ENCODE peak calls at places on chromosome 12, in five cellular contexts. One of them, this sample, is unnamed.

GRCh38 chr12:27477049-27477448 is 30.5 kb downstream of the SMCO2 start:
- DNase-seq in choroid plexus epithelial cell: no peak
- DNase-seq in cardiac muscle cell: no peak
- DNase-seq in stomach: no peak
- DNase-seq in MM.1S: no peak
- DNase-seq in this sample: no peak

GRCh38 chr12:33588082-33588712 is 148.6 kb upstream of the SYT10 start:
- DNase-seq in MM.1S: peak
- DNase-seq in choroid plexus epithelial cell: peak
- DNase-seq in stomach: no peak
- DNase-seq in cardiac muscle cell: peak
- DNase-seq in this sample: peak

GRCh38 chr12:39127401-39127800 is 222.0 kb upstream of the CPNE8 start:
- DNase-seq in stomach: no peak
- DNase-seq in choroid plexus epithelial cell: no peak
- DNase-seq in cardiac muscle cell: peak
- DNase-seq in MM.1S: no peak
- DNase-seq in this sample: no peak

GRCh38 chr12:27615331-27615891 is 80.8 kb upstream of the REP15 start:
- DNase-seq in stomach: no peak
- DNase-seq in choroid plexus epithelial cell: no peak
- DNase-seq in MM.1S: no peak
- DNase-seq in cardiac muscle cell: peak
- DNase-seq in this sample: no peak

GRCh38 chr12:20950248-20950647 is 139.7 kb downstream of the SLCO1B3 start:
- DNase-seq in stomach: no peak
- DNase-seq in cardiac muscle cell: peak
- DNase-seq in MM.1S: peak
- DNase-seq in choroid plexus epithelial cell: peak
- DNase-seq in this sample: peak

GRCh38 chr12:124740691-124741137 is 123.0 kb downstream of the SCARB1 start:
- DNase-seq in MM.1S: no peak
- DNase-seq in stomach: peak
- DNase-seq in cardiac muscle cell: peak
- DNase-seq in choroid plexus epithelial cell: peak
- DNase-seq in this sample: peak

GRCh38 chr12:124925117-124925516 is 10.7 kb upstream of the UBC start:
- DNase-seq in MM.1S: no peak
- DNase-seq in cardiac muscle cell: no peak
- DNase-seq in choroid plexus epithelial cell: no peak
- DNase-seq in stomach: no peak
- DNase-seq in this sample: no peak

GRCh38 chr12:124640096-124640495 is 72.7 kb upstream of the NCOR2 start:
- DNase-seq in cardiac muscle cell: peak
- DNase-seq in choroid plexus epithelial cell: no peak
- DNase-seq in stomach: no peak
- DNase-seq in MM.1S: no peak
- DNase-seq in this sample: no peak

GRCh38 chr12:25796523-25797000 is 161.9 kb upstream of the RASSF8 start:
- DNase-seq in cardiac muscle cell: peak
- DNase-seq in choroid plexus epithelial cell: peak
- DNase-seq in MM.1S: peak
- DNase-seq in stomach: no peak
- DNase-seq in this sample: no peak

GRCh38 chr12:122403115-122403770 is 19.2 kb downstream of the CLIP1 start:
- DNase-seq in MM.1S: peak
- DNase-seq in choroid plexus epithelial cell: no peak
- DNase-seq in stomach: no peak
- DNase-seq in cardiac muscle cell: no peak
- DNase-seq in this sample: peak

GRCh38 chr12:66624806-66625205 is 54.1 kb downstream of the GRIP1 start:
- DNase-seq in stomach: no peak
- DNase-seq in choroid plexus epithelial cell: no peak
- DNase-seq in MM.1S: no peak
- DNase-seq in cardiac muscle cell: no peak
- DNase-seq in this sample: peak

GRCh38 chr12:89160716-89161123 is 191.6 kb downstream of the DUSP6 start:
- DNase-seq in choroid plexus epithelial cell: peak
- DNase-seq in MM.1S: no peak
- DNase-seq in cardiac muscle cell: peak
- DNase-seq in stomach: no peak
- DNase-seq in this sample: no peak

GRCh38 chr12:111446044-111446581 is 40.4 kb downstream of the SH2B3 start:
- DNase-seq in choroid plexus epithelial cell: peak
- DNase-seq in stomach: peak
- DNase-seq in cardiac muscle cell: peak
- DNase-seq in MM.1S: no peak
- DNase-seq in this sample: peak

GRCh38 chr12:103956515-103957027 is 9.1 kb upstream of the TDG start:
- DNase-seq in cardiac muscle cell: no peak
- DNase-seq in MM.1S: peak
- DNase-seq in stomach: no peak
- DNase-seq in choroid plexus epithelial cell: no peak
- DNase-seq in this sample: no peak

GRCh38 chr12:49741882-49742620 is 694 bp downstream of the TMBIM6 start:
- DNase-seq in choroid plexus epithelial cell: peak
- DNase-seq in MM.1S: peak
- DNase-seq in cardiac muscle cell: peak
- DNase-seq in stomach: peak
- DNase-seq in this sample: peak

GRCh38 chr12:4991801-4992200 is 51.9 kb upstream of the KCNA5 start:
- DNase-seq in cardiac muscle cell: no peak
- DNase-seq in stomach: no peak
- DNase-seq in MM.1S: no peak
- DNase-seq in choroid plexus epithelial cell: no peak
- DNase-seq in this sample: no peak

GRCh38 chr12:44428825-44429224 is 447.3 kb downstream of the NELL2 start:
- DNase-seq in choroid plexus epithelial cell: no peak
- DNase-seq in cardiac muscle cell: no peak
- DNase-seq in stomach: no peak
- DNase-seq in MM.1S: no peak
- DNase-seq in this sample: no peak

GRCh38 chr12:11771356-11771755 is 121.9 kb downstream of the ETV6 start:
- DNase-seq in choroid plexus epithelial cell: peak
- DNase-seq in MM.1S: no peak
- DNase-seq in stomach: no peak
- DNase-seq in cardiac muscle cell: peak
- DNase-seq in this sample: peak

GRCh38 chr12:47832263-47832933 is 12.7 kb upstream of the HDAC7 start:
- DNase-seq in stomach: no peak
- DNase-seq in MM.1S: no peak
- DNase-seq in choroid plexus epithelial cell: no peak
- DNase-seq in cardiac muscle cell: no peak
- DNase-seq in this sample: no peak
- H3K4me3 ChIP-seq in stomach: no peak
- H3K4me3 ChIP-seq in MM.1S: no peak
- H3K4me3 ChIP-seq in choroid plexus epithelial cell: no peak
- H3K4me3 ChIP-seq in cardiac muscle cell: no peak
- H3K4me3 ChIP-seq in this sample: no peak

GRCh38 chr12:132719954-132720324 is 9.3 kb downstream of the PGAM5 start:
- DNase-seq in cardiac muscle cell: no peak
- DNase-seq in MM.1S: no peak
- DNase-seq in stomach: no peak
- DNase-seq in choroid plexus epithelial cell: no peak
- DNase-seq in this sample: no peak

GRCh38 chr12:132717531-132718387 is 7.1 kb downstream of the PGAM5 start:
- DNase-seq in MM.1S: no peak
- DNase-seq in cardiac muscle cell: no peak
- DNase-seq in stomach: no peak
- DNase-seq in choroid plexus epithelial cell: no peak
- DNase-seq in this sample: no peak

GRCh38 chr12:132717011-132717410 is 6.4 kb downstream of the PGAM5 start:
- DNase-seq in choroid plexus epithelial cell: no peak
- DNase-seq in cardiac muscle cell: no peak
- DNase-seq in stomach: no peak
- DNase-seq in MM.1S: no peak
- DNase-seq in this sample: no peak

GRCh38 chr12:132719141-132719953 is 8.7 kb downstream of the PGAM5 start:
- DNase-seq in cardiac muscle cell: no peak
- DNase-seq in stomach: no peak
- DNase-seq in choroid plexus epithelial cell: no peak
- DNase-seq in MM.1S: no peak
- DNase-seq in this sample: no peak

DNA sequence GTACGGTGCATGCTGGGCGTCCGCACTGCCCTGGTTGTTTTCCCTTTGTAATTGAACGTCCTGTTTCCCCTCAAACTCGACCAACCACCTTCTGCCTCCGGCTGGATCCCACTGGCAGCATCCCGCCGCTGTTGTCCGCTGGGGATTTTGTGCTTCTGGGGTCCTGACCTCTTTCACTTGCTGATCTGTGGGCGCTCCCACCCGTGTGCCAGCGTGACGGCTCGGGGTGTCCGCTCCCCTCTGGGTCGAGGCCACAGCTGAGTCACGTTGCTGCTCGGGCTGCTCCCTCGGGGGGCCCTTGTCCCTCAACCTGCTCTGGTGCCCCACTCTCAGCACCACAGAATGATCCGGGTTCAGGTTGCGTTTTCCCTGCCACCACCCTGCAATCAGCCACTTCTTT is 8.0 kb downstream of the PGAM5 start:
- DNase-seq in MM.1S: no peak
- DNase-seq in cardiac muscle cell: no peak
- DNase-seq in choroid plexus epithelial cell: no peak
- DNase-seq in stomach: no peak
- DNase-seq in this sample: no peak
- TF ChIP-seq CTCF in MM.1S: no peak
- TF ChIP-seq CTCF in cardiac muscle cell: no peak
- TF ChIP-seq CTCF in choroid plexus epithelial cell: no peak
- TF ChIP-seq CTCF in stomach: no peak
- TF ChIP-seq CTCF in this sample: no peak

GRCh38 chr12:13536219-13536910 is 339.8 kb downstream of the EMP1 start:
- DNase-seq in stomach: no peak
- DNase-seq in MM.1S: no peak
- DNase-seq in cardiac muscle cell: no peak
- DNase-seq in choroid plexus epithelial cell: no peak
- DNase-seq in this sample: peak

GRCh38 chr12:13537623-13538022 is 341.1 kb downstream of the EMP1 start:
- DNase-seq in MM.1S: peak
- DNase-seq in stomach: no peak
- DNase-seq in cardiac muscle cell: no peak
- DNase-seq in choroid plexus epithelial cell: no peak
- DNase-seq in this sample: peak

GRCh38 chr12:13538136-13538535 is 341.6 kb downstream of the EMP1 start:
- DNase-seq in MM.1S: no peak
- DNase-seq in stomach: no peak
- DNase-seq in cardiac muscle cell: no peak
- DNase-seq in choroid plexus epithelial cell: no peak
- DNase-seq in this sample: no peak

GRCh38 chr12:13534242-13534641 is 337.7 kb downstream of the EMP1 start:
- DNase-seq in cardiac muscle cell: no peak
- DNase-seq in MM.1S: no peak
- DNase-seq in stomach: no peak
- DNase-seq in choroid plexus epithelial cell: no peak
- DNase-seq in this sample: no peak

DNA sequence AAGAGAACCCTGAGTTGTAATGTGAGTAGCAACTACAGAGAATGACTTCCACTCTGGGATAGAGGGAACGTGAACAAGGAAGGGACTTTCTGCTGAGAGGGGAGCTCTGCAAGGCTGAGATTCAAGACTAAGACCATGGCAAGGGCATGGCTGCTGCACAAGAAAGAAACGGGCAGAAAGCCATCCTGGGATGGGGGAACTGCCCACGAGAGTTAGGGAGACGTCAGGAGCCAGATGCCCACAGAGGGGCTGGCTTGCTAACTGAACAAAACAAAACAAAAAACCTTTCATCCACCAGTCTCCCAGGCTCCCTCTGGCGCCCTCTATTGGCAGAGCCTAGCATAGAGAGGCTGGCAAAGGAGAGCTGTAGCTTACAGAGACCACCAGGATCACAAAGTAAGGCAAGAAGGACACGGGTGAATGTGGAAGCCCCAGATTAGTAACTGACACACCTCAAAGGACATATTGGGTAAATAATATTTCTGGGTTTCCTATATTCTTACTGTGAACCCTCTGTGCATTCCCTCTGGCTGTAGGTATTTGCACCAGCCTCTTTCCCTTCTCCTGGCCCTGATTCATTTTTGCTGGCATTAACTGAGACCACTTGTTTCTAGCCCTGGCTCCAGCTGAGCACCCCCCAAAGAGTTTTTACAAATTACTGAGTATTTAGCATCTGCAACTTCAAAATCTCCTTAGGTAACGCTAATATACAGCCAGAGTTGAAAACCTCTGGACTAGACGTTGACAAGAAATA is 338.3 kb downstream of the EMP1 start:
- DNase-seq in MM.1S: peak
- DNase-seq in cardiac muscle cell: peak
- DNase-seq in stomach: peak
- DNase-seq in choroid plexus epithelial cell: peak
- DNase-seq in this sample: peak
- H3K4me3 ChIP-seq in MM.1S: no peak
- H3K4me3 ChIP-seq in cardiac muscle cell: no peak
- H3K4me3 ChIP-seq in stomach: peak
- H3K4me3 ChIP-seq in choroid plexus epithelial cell: no peak
- H3K4me3 ChIP-seq in this sample: no peak

DNA sequence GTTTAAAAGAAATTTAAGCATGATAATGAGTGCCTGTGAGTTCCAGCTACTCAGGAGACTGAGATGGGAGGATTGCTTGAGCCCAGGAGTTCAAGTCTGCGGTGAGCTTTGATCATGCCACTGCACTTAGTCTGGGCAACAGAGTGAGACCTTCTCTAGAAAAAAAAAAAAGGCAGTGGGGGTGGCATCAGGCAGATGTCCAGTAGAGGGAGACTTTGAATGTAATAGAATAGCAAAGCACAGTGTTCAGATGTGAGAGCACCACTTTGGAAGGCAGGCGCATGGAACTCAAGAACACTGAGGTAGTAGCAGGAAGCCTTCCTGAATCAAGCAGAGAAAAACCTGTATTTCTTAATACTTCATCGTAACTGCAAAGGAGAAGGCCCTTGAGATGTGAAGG is 394.5 kb upstream of the GARIN6 start:
- DNase-seq in cardiac muscle cell: no peak
- DNase-seq in MM.1S: peak
- DNase-seq in stomach: no peak
- DNase-seq in choroid plexus epithelial cell: no peak
- DNase-seq in this sample: peak
- TF ChIP-seq CTCF in cardiac muscle cell: no peak
- TF ChIP-seq CTCF in MM.1S: peak
- TF ChIP-seq CTCF in stomach: no peak
- TF ChIP-seq CTCF in choroid plexus epithelial cell: no peak
- TF ChIP-seq CTCF in this sample: peak

This sample was measured in GM12865.